ENCODE peak calls at places on chromosomes 11 and 22, in six cellular contexts. B, T, M, J, O and D are unnamed samples.

GRCh38 chr22:24066872-24067271 is 55.8 kb downstream of the CABIN1 start:
- DNase-seq in J (no peak), B (no peak), T (no peak), O (no peak), M (no peak), D (no peak)

GRCh38 chr22:47136050-47136449 is 373.6 kb downstream of the TBC1D22A start:
- DNase-seq in O (no peak), T (no peak), J (no peak), M (no peak), B (no peak), D (peak; percentile 70)

GRCh38 chr11:67351275-67352005 is 1.9 kb downstream of the POLD4 start:
- DNase-seq in B (no peak), M (peak; percentile 50), J (peak; percentile 41), O (peak; percentile 72), T (peak; percentile 66), D (peak; percentile 68)

GRCh38 chr11:114269498-114269897 is 26.7 kb upstream of the NNMT start:
- DNase-seq in O (no peak), B (no peak), J (no peak), M (no peak), T (no peak), D (no peak)

GRCh38 chr11:95563859-95564258 is 225.7 kb downstream of the FAM76B start:
- DNase-seq in M (no peak), J (no peak), B (no peak), T (no peak), O (no peak), D (no peak)

GRCh38 chr11:71082454-71082853 is 169.9 kb downstream of the SHANK2 start:
- DNase-seq in B (no peak), J (no peak), O (no peak), M (no peak), T (no peak), D (no peak)

GRCh38 chr11:74620537-74620936 is 28.2 kb downstream of the POLD3 start:
- DNase-seq in O (no peak), J (no peak), B (no peak), T (no peak), M (no peak), D (no peak)

GRCh38 chr22:35317680-35318290 is 18.1 kb downstream of the TOM1 start:
- DNase-seq in O (no peak), T (no peak), J (no peak), B (no peak), M (no peak), D (peak; percentile 27)

GRCh38 chr11:70456921-70457532 is 58.7 kb downstream of the CTTN start:
- DNase-seq in O (peak; percentile 12), B (no peak), M (no peak), T (peak; percentile 18), J (no peak), D (no peak)

GRCh38 chr11:76654980-76655379 is 15.6 kb downstream of the LRRC32 start:
- DNase-seq in M (no peak), J (peak; percentile 19), B (no peak), O (no peak), T (no peak), D (peak; percentile 28)

GRCh38 chr11:3022982-3023381 is 30.9 kb upstream of the NAP1L4 start:
- DNase-seq in J (no peak), T (no peak), O (no peak), B (no peak), M (no peak), D (no peak)

GRCh38 chr11:82811369-82811768 is 77.7 kb upstream of the FAM181B start:
- DNase-seq in B (no peak), J (no peak), O (no peak), T (no peak), M (no peak), D (peak; percentile 66)

GRCh38 chr11:118614511-118614910 is 7.1 kb downstream of the PHLDB1 start:
- DNase-seq in B (no peak), T (no peak), O (no peak), J (peak; percentile 16), M (no peak), D (no peak)

GRCh38 chr11:67032830-67033555 is 10.1 kb downstream of the SYT12 start:
- DNase-seq in O (no peak), T (no peak), M (no peak), J (peak; percentile 70), B (peak; percentile 72), D (no peak)

GRCh38 chr11:71221851-71222250 is 30.5 kb downstream of the SHANK2 start:
- DNase-seq in O (no peak), T (no peak), M (no peak), J (peak; percentile 5), B (no peak), D (no peak)